ENCODE peak calls at places on chromosomes 4 and X, in four cellular contexts. N is GM20000, E is progenitor cell of endocrine pancreas, L is H4. C is an unnamed sample.

GRCh38 chr4:124936427-124936826 is 223.9 kb upstream of the ANKRD50 start:
- DNase-seq in L (peak; percentile 78), E (no peak), N (no peak), C (peak; percentile 68)

GRCh38 chr4:146029147-146029546 is 90.5 kb upstream of the ZNF827 start:
- DNase-seq in E (no peak), L (no peak), N (no peak), C (no peak)

GRCh38 chr4:168856312-168856711 is 153.7 kb downstream of the CBR4 start:
- DNase-seq in E (no peak), L (peak; percentile 85), N (no peak), C (no peak)

GRCh38 chr4:28229092-28229491 is 1368.5 kb downstream of the STIM2 start:
- DNase-seq in E (no peak), L (peak; percentile 53), N (no peak), C (no peak)

GRCh38 chr4:26151615-26152014 is 169.2 kb upstream of the RBPJ start:
- DNase-seq in E (no peak), N (no peak), L (no peak), C (no peak)

GRCh38 chrX:72107320-72107719 is 24.4 kb downstream of the RTL5 start:
- DNase-seq in L (no peak), N (no peak), E (no peak), C (no peak)

GRCh38 chr4:38173935-38174334 is 213.7 kb downstream of the PTTG2 start:
- DNase-seq in L (no peak), E (no peak), N (no peak), C (no peak)

GRCh38 chrX:44002569-44002968 is 29.4 kb upstream of the NDP start:
- DNase-seq in L (no peak), N (no peak), E (no peak), C (no peak)

GRCh38 chr4:139229534-139230039 is 50.4 kb downstream of the MGARP start:
- DNase-seq in N (peak; percentile 52), E (no peak), L (peak; percentile 34), C (no peak)